ENCODE peak calls at places on chromosomes 7 and 10, in six cellular contexts. J is neural progenitor cell, M is body of pancreas, W is tibial nerve, B is HCT116, H is psoas muscle. R is an unnamed sample.

GRCh38 chr10:112959207-112959838 is 9.3 kb downstream of the TCF7L2 start:
- DNase-seq in J (peak), M (no peak), W (no peak), B (peak), H (no peak), R (no peak)

GRCh38 chr7:53993205-53993604 is 549.0 kb upstream of the VSTM2A start:
- DNase-seq in J (no peak), M (no peak), W (no peak), B (no peak), H (no peak), R (no peak)

GRCh38 chr10:12638103-12638502 is 288.8 kb downstream of the CAMK1D start:
- DNase-seq in J (peak), M (peak), W (no peak), B (no peak), H (no peak), R (peak)

GRCh38 chr10:35707642-35708425 is 65.7 kb upstream of the FZD8 start:
- DNase-seq in J (no peak), M (no peak), W (no peak), B (no peak), H (no peak), R (no peak)

GRCh38 chr7:127754457-127754856 is 102.5 kb downstream of the SND1 start:
- DNase-seq in J (no peak), M (no peak), W (peak), B (no peak), H (no peak), R (no peak)

GRCh38 chr7:64625114-64626082 is 40.5 kb upstream of the ZNF107 start:
- DNase-seq in J (no peak), M (no peak), W (no peak), B (no peak), H (no peak), R (no peak)

GRCh38 chr7:44379366-44380178 is 54.2 kb upstream of the CAMK2B start:
- DNase-seq in J (no peak), M (no peak), W (no peak), B (no peak), H (no peak), R (no peak)

GRCh38 chr7:81079736-81080135 is 160.9 kb upstream of the SEMA3C start:
- DNase-seq in J (no peak), M (no peak), W (no peak), B (no peak), H (no peak), R (no peak)

GRCh38 chr7:83976302-83976701 is 218.3 kb downstream of the SEMA3A start:
- DNase-seq in J (peak), M (no peak), W (no peak), B (no peak), H (no peak), R (no peak)

GRCh38 chr7:39565538-39565937 is 666 bp upstream of the YAE1 start:
- DNase-seq in J (no peak), M (no peak), W (no peak), B (no peak), H (no peak), R (no peak)

GRCh38 chr10:75957321-75957720 is 525.9 kb downstream of the LRMDA start:
- DNase-seq in J (no peak), M (no peak), W (no peak), B (no peak), H (no peak), R (no peak)

GRCh38 chr10:84606428-84606827 is 278.0 kb downstream of the CCSER2 start:
- DNase-seq in J (no peak), M (no peak), W (no peak), B (no peak), H (no peak), R (no peak)

GRCh38 chr10:22230331-22230833 is 12.6 kb upstream of the EBLN1 start:
- DNase-seq in J (peak), M (peak), W (no peak), B (peak), H (no peak), R (no peak)

GRCh38 chr7:86598311-86598710 is 45.4 kb upstream of the GRM3 start:
- DNase-seq in J (peak), M (peak), W (no peak), B (no peak), H (no peak), R (no peak)

GRCh38 chr10:89888647-89889046 is 187.3 kb downstream of the KIF20B start:
- DNase-seq in J (no peak), M (no peak), W (no peak), B (no peak), H (no peak), R (no peak)

GRCh38 chr7:116165717-116166116 is 44.6 kb upstream of the TES start:
- DNase-seq in J (no peak), M (no peak), W (no peak), B (no peak), H (no peak), R (no peak)

GRCh38 chr10:51260376-51260775 is 186.1 kb downstream of the PRKG1 start:
- DNase-seq in J (no peak), M (no peak), W (no peak), B (no peak), H (no peak), R (no peak)

GRCh38 chr10:91251430-91252056 is 31.1 kb downstream of the PCGF5 start:
- DNase-seq in J (peak), M (peak), W (peak), B (peak), H (peak), R (peak)

GRCh38 chr7:5420841-5421625 is 2.6 kb downstream of the TNRC18 start:
- DNase-seq in J (peak), M (peak), W (no peak), B (no peak), H (peak), R (no peak)

GRCh38 chr10:69768386-69768785 is 33.3 kb upstream of the COL13A1 start:
- DNase-seq in J (no peak), M (no peak), W (no peak), B (no peak), H (no peak), R (no peak)

GRCh38 chr7:27605689-27606269 is 56.9 kb downstream of the HIBADH start:
- DNase-seq in J (peak), M (peak), W (no peak), B (no peak), H (no peak), R (no peak)

GRCh38 chr10:128095753-128096469 is 30.3 kb downstream of the MKI67 start:
- DNase-seq in J (no peak), M (no peak), W (no peak), B (no peak), H (no peak), R (no peak)

GRCh38 chr7:106041140-106041717 is 70.9 kb downstream of the SYPL1 start:
- DNase-seq in J (peak), M (peak), W (no peak), B (peak), H (no peak), R (no peak)

DNA sequence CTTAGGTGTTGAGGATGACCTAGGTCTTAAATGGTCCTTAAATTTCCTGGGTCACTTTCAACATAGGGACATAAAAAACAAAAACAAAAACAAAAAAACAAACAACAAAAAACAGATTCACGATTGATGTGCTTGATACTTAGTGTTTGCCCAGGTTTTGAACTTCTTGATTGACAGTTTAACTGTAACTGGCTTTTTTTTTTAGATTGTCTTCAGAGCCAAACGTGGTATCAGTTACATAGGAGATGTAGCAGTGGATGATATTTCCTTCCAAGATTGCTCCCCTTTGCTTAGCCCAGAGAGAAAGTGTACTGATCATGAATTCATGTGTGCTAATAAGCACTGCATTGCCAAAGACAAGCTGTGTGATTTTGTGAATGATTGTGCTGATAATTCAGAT is 282.6 kb downstream of the MALRD1 start:
- DNase-seq in J (no peak), M (no peak), W (no peak), B (no peak), H (no peak), R (no peak)
- TF ChIP-seq CTCF in J (no peak), M (no peak), W (no peak), B (no peak), H (no peak), R (no peak)

GRCh38 chr10:100006241-100006886 is 3.4 kb downstream of the DNMBP start:
- DNase-seq in J (no peak), M (no peak), W (no peak), B (peak), H (no peak), R (no peak)
- H3K4me3 ChIP-seq in J (no peak), M (no peak), W (no peak), B (peak), H (peak), R (no peak)

GRCh38 chr10:133275683-133276092 is 980 bp downstream of the ADAM8 start:
- DNase-seq in J (no peak), M (no peak), W (no peak), B (no peak), H (no peak), R (no peak)
- TF ChIP-seq CTCF in J (peak), M (no peak), W (no peak), B (no peak), H (no peak), R (no peak)

DNA sequence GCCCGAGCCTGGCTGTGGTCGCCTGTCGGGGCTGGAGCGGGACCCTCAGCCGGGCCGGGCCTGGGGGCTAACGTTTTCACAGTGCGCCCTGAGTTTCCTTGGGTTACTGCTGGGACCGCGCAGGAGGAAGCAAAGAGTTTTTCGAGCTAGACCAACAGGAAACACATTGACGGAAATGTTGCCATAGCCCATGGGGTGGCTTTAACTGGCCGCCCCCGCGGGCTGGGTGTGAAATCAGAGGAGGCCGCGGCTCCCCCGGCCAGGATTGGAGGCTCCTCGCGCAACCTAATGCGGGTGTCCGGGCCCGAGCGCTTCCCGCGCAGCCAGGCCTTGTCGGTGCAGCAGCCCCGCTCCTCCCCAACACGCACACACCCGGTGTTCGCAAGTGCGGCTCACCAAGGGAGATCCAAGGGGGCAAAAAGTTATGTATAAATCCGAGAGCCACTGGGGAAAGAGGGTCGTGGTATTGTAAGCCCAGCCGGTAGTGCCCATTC is 1.9 kb downstream of the HHEX start:
- DNase-seq in J (peak), M (peak), W (peak), B (no peak), H (peak), R (peak)
- H3K4me3 ChIP-seq in J (peak), M (no peak), W (no peak), B (no peak), H (peak), R (peak)

GRCh38 chr7:49187543-49188268 is 263.4 kb downstream of the CDC14C start:
- DNase-seq in J (no peak), M (no peak), W (no peak), B (no peak), H (no peak), R (no peak)
- TF ChIP-seq CTCF in J (peak), M (no peak), W (no peak), B (no peak), H (no peak), R (no peak)

DNA sequence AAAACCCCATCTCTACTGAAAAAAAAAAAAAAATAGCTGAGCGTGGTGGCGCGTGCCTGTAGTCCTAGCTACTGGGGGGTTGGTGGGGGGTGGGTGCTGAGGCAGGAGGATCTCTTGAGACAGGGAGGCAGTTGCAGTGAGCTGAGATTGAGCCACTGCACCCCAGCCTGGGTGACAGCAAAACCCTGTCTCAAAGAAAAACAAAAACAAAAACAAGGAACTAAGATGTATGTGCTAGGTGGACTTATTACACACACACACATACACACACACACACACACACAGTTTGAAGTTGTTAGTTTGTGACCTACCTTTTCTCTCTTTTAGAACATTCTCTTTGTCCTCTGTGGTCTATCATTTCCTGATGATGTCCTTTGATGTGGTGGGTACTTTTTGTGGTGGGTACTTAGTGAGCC is 53.5 kb downstream of the EXOC6 start:
- DNase-seq in J (no peak), M (no peak), W (no peak), B (no peak), H (no peak), R (no peak)
- H3K4me3 ChIP-seq in J (no peak), M (no peak), W (no peak), B (no peak), H (no peak), R (no peak)

GRCh38 chr10:77636286-77636966 is 1.2 kb downstream of the KCNMA1 start:
- DNase-seq in J (peak), M (no peak), W (no peak), B (no peak), H (no peak), R (no peak)
- TF ChIP-seq CTCF in J (peak), M (no peak), W (peak), B (no peak), H (no peak), R (peak)

GRCh38 chr7:120988591-120989299 is at the start of gene CPED1:
- DNase-seq in J (peak), M (peak), W (peak), B (no peak), H (peak), R (peak)
- H3K4me3 ChIP-seq in J (peak), M (no peak), W (peak), B (peak), H (peak), R (peak)

GRCh38 chr7:37212051-37212450 is 236.6 kb downstream of the ELMO1 start:
- DNase-seq in J (no peak), M (no peak), W (no peak), B (no peak), H (no peak), R (no peak)

GRCh38 chr7:37211097-37211496 is 237.6 kb downstream of the ELMO1 start:
- DNase-seq in J (no peak), M (peak), W (peak), B (no peak), H (peak), R (peak)

GRCh38 chr7:37205451-37205850 is 243.2 kb downstream of the ELMO1 start:
- DNase-seq in J (no peak), M (no peak), W (no peak), B (no peak), H (no peak), R (peak)

GRCh38 chr7:37206192-37206591 is 242.5 kb downstream of the ELMO1 start:
- DNase-seq in J (no peak), M (no peak), W (no peak), B (no peak), H (no peak), R (no peak)

DNA sequence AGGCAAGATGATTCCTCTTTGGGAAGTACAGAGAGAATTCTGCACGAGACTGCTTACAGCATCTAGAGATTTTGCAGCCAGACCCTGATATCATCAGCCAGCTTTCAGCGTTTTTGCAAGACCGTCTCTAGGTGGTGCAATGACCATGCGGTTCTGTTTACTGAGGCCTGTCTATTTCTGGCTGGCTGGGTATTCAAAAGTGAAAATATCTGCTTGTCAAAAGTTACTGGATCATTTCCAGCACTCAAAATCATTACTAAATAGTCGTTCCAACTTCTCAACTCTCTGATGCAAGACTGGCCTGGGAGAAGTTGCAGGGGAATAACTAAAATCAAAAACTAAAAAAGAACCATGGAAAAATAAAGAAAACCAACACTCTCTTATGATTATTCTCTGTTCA is 240.1 kb downstream of the ELMO1 start:
- DNase-seq in J (peak), M (peak), W (peak), B (peak), H (peak), R (peak)
- TF ChIP-seq CTCF in J (peak), M (no peak), W (peak), B (peak), H (peak), R (no peak)

R was measured in transverse colon.